ENCODE peak calls at places on chromosomes 3 and 15, in eight cellular contexts. S is astrocyte, U is AG09319, G is endodermal cell, X is sigmoid colon, M is AG04449, I is psoas muscle, Z is ovary. P is an unnamed sample.

GRCh38 chr15:39788800-39789565 is 6.3 kb upstream of the FSIP1 start:
- DNase-seq in S (no peak), U (no peak), G (no peak), X (no peak), M (no peak), I (no peak), Z (no peak), P (no peak)

GRCh38 chr3:148902173-148902791 is 37.2 kb downstream of the CPA3 start:
- DNase-seq in S (peak; percentile 67), U (no peak), G (no peak), X (no peak), M (peak; percentile 65), I (no peak), Z (no peak), P (no peak)

GRCh38 chr15:87863152-87863551 is 393.4 kb downstream of the NTRK3 start:
- DNase-seq in S (no peak), U (no peak), G (peak; percentile 73), X (no peak), M (no peak), I (no peak), Z (no peak), P (no peak)

GRCh38 chr3:139291276-139292051 is 52.4 kb upstream of the MRPS22 start:
- DNase-seq in S (no peak), U (no peak), G (no peak), X (no peak), M (no peak), I (no peak), Z (no peak), P (no peak)

GRCh38 chr15:63483521-63484371 is 20.6 kb upstream of the USP3 start:
- DNase-seq in S (no peak), U (no peak), G (no peak), X (no peak), M (no peak), I (no peak), Z (no peak), P (no peak)

GRCh38 chr3:4665197-4665596 is 172.0 kb downstream of the ITPR1 start:
- DNase-seq in S (no peak), U (no peak), G (no peak), X (no peak), M (no peak), I (no peak), Z (no peak), P (no peak)

GRCh38 chr3:139234491-139234890 is 109.3 kb upstream of the MRPS22 start:
- DNase-seq in S (no peak), U (no peak), G (no peak), X (no peak), M (no peak), I (no peak), Z (no peak), P (no peak)

GRCh38 chr15:62896380-62896866 is 146.1 kb upstream of the TPM1 start:
- DNase-seq in S (no peak), U (no peak), G (no peak), X (no peak), M (no peak), I (no peak), Z (no peak), P (no peak)

GRCh38 chr3:72665701-72666443 is 182.4 kb downstream of the SHQ1 start:
- DNase-seq in S (no peak), U (no peak), G (peak; percentile 87), X (no peak), M (no peak), I (no peak), Z (no peak), P (peak; percentile 77)

GRCh38 chr3:38960953-38961622 is 90.7 kb downstream of the SCN11A start:
- DNase-seq in S (peak; percentile 18), U (no peak), G (peak; percentile 90), X (no peak), M (no peak), I (no peak), Z (peak; percentile 57), P (peak; percentile 51)

GRCh38 chr3:133379926-133380325 is 19.9 kb upstream of the BFSP2 start:
- DNase-seq in S (no peak), U (no peak), G (no peak), X (no peak), M (no peak), I (no peak), Z (no peak), P (no peak)

GRCh38 chr3:133374706-133375105 is 25.1 kb upstream of the BFSP2 start:
- DNase-seq in S (no peak), U (no peak), G (no peak), X (no peak), M (no peak), I (no peak), Z (no peak), P (no peak)

GRCh38 chr3:133380481-133381225 is 19.2 kb upstream of the BFSP2 start:
- DNase-seq in S (no peak), U (no peak), G (no peak), X (no peak), M (no peak), I (no peak), Z (no peak), P (no peak)

GRCh38 chr3:133376805-133377204 is 23.1 kb upstream of the BFSP2 start:
- DNase-seq in S (no peak), U (no peak), G (no peak), X (no peak), M (no peak), I (no peak), Z (no peak), P (no peak)

DNA sequence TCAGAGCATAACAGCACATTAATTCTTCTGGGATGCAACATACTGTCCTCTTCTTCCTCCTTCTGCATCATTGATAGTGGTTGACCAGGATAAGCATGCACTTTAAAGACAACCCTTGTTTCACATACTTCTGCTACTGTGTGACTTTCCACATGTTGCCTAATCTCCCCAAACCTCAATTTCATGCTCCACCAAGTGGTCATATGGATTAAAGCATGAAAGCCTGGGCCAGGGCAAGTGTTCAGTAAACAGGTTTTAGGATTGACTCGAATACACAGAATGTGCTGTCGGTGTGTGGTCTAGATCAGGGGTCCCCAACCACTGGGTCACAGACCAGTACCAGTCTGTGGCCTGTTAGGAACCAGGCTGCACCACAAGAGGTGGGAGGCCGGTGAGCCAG is 22.5 kb upstream of the BFSP2 start:
- DNase-seq in S (peak; percentile 23), U (peak; percentile 4), G (peak; percentile 67), X (no peak), M (peak; percentile 12), I (no peak), Z (no peak), P (peak; percentile 7)
- TF ChIP-seq CTCF in S (peak; percentile 59), U (peak; percentile 44), G (peak; percentile 67), X (no peak), M (peak; percentile 49), I (peak; percentile 25), Z (no peak), P (peak; percentile 26)

DNA sequence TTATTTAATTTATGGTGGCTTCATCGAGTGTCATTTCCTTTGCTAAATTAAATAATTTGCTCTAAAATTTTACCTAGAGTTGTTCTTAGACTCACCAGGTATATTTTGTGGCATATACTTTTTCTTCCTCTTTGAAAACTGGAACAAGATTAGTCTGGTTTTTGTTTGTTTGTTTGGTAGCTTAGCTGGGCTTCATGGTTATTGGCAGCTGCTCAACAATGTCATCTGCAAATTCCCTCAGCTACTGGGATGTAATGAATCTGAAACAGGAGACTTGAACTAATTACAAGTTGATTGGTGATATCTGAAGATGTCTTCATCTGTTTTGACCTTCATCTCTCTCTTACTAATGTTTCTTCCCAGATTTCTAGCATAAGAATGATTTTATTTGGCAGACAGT is 270.5 kb upstream of the P2RY1 start:
- DNase-seq in S (no peak), U (no peak), G (no peak), X (no peak), M (no peak), I (no peak), Z (no peak), P (no peak)
- TF ChIP-seq CTCF in S (no peak), U (no peak), G (no peak), X (no peak), M (no peak), I (no peak), Z (no peak), P (no peak)

GRCh38 chr3:126100216-126100615 is 16.3 kb upstream of the SLC41A3 start:
- DNase-seq in S (no peak), U (no peak), G (no peak), X (peak; percentile 39), M (no peak), I (no peak), Z (no peak), P (no peak)
- TF ChIP-seq CTCF in S (no peak), U (no peak), G (no peak), X (no peak), M (no peak), I (no peak), Z (no peak), P (no peak)

GRCh38 chr3:167102071-167102470 is 278.0 kb downstream of the ZBBX start:
- DNase-seq in S (no peak), U (no peak), G (peak; percentile 67), X (no peak), M (no peak), I (no peak), Z (no peak), P (no peak)
- TF ChIP-seq CTCF in S (no peak), U (no peak), G (peak; percentile 82), X (no peak), M (no peak), I (peak; percentile 6), Z (no peak), P (no peak)

GRCh38 chr3:107934808-107935207 is 156.0 kb downstream of the CD47 start:
- DNase-seq in S (no peak), U (no peak), G (no peak), X (no peak), M (no peak), I (no peak), Z (no peak), P (no peak)

GRCh38 chr3:107942244-107942643 is 148.6 kb downstream of the CD47 start:
- DNase-seq in S (peak; percentile 21), U (no peak), G (no peak), X (no peak), M (no peak), I (no peak), Z (no peak), P (peak; percentile 61)

GRCh38 chr3:107933450-107933849 is 157.4 kb downstream of the CD47 start:
- DNase-seq in S (no peak), U (no peak), G (no peak), X (no peak), M (no peak), I (no peak), Z (no peak), P (no peak)

GRCh38 chr3:107939621-107940236 is 151.1 kb downstream of the CD47 start:
- DNase-seq in S (no peak), U (no peak), G (no peak), X (no peak), M (no peak), I (no peak), Z (no peak), P (no peak)

DNA sequence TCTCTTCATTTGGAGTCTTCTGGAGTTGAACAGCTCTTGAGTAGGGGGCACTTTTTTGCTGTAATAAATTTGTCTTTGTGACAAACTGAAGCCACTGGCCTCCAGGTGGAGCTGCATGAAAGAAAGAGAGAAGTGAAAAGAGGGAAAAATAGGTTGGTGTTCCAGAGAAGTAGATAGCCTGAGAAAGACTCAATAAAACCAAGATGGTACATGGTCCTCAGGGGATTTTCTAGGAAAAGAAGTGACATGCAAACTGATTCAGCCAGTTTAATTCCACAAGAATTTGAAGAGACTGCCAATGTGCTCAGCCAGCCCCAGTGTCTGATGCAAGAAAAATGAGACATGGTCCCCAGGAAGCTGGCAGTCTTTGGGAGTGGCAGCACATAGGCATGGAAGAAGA is 152.7 kb downstream of the CD47 start:
- DNase-seq in S (peak; percentile 17), U (no peak), G (peak; percentile 74), X (no peak), M (no peak), I (no peak), Z (peak; percentile 41), P (peak; percentile 18)
- TF ChIP-seq CTCF in S (peak; percentile 43), U (peak; percentile 63), G (peak; percentile 78), X (no peak), M (no peak), I (peak; percentile 37), Z (no peak), P (peak; percentile 26)

GRCh38 chr3:134838599-134838998 is 43.5 kb downstream of the EPHB1 start:
- DNase-seq in S (no peak), U (no peak), G (peak; percentile 64), X (no peak), M (no peak), I (no peak), Z (no peak), P (peak; percentile 15)
- TF ChIP-seq CTCF in S (no peak), U (peak; percentile 18), G (peak; percentile 85), X (no peak), M (no peak), I (peak; percentile 22), Z (no peak), P (peak; percentile 67)